ENCODE peak calls at places on chromosomes 1 and 21, in eight cellular contexts. T is endodermal cell, R is brain microvascular endothelial cell, E is fibroblast of lung, F is breast epithelium, W is HCT116, C is lower lobe of right lung, H is NB4. M is an unnamed sample.
A peak's percentile ranks its signal among the peaks of the same experiment; 100 is the strongest.

GRCh38 chr1:50591598-50591997 is 168.4 kb upstream of the DMRTA2 start:
- DNase-seq in C (no peak), F (no peak), H (no peak), W (no peak), T (no peak), R (peak; percentile 2), E (no peak), M (no peak)

GRCh38 chr1:209882942-209883340 is 55.1 kb upstream of the SYT14 start:
- DNase-seq in R (no peak), T (no peak), F (no peak), W (no peak), H (no peak), C (no peak), E (no peak), M (no peak)

GRCh38 chr21:45256021-45256911 is 31.4 kb downstream of the POFUT2 start:
- DNase-seq in R (no peak), E (no peak), T (peak; percentile 40), C (no peak), H (peak; percentile 72), W (no peak), F (no peak), M (no peak)

GRCh38 chr1:207805841-207806421 is 54.1 kb downstream of the CD46 start:
- DNase-seq in T (peak; percentile 28), R (peak; percentile 97), W (no peak), C (peak; percentile 73), E (peak; percentile 96), F (no peak), H (no peak), M (no peak)

GRCh38 chr1:155128755-155129473 is 1.2 kb downstream of the EFNA1 start:
- DNase-seq in T (peak; percentile 68), H (no peak), E (no peak), F (peak; percentile 52), C (peak; percentile 55), W (no peak), R (no peak), M (no peak)

GRCh38 chr21:41283211-41283818 is 33.3 kb upstream of the FAM3B start:
- DNase-seq in E (peak; percentile 92), W (peak; percentile 39), R (peak; percentile 65), T (peak; percentile 63), C (no peak), H (peak; percentile 80), F (peak; percentile 56), M (peak; percentile 65)

GRCh38 chr1:36924282-36924791 is 110.0 kb downstream of the GRIK3 start:
- DNase-seq in R (peak; percentile 5), C (peak; percentile 55), E (peak; percentile 11), T (peak; percentile 97), F (no peak), H (peak; percentile 68), W (no peak), M (peak; percentile 10)

GRCh38 chr1:30830537-30830936 is 73.0 kb upstream of the LAPTM5 start:
- DNase-seq in H (no peak), W (no peak), E (no peak), F (no peak), T (no peak), C (no peak), R (no peak), M (no peak)

GRCh38 chr21:31198575-31198974 is 145.5 kb downstream of the TIAM1 start:
- DNase-seq in F (no peak), C (no peak), W (peak; percentile 48), T (no peak), R (peak; percentile 25), E (peak; percentile 79), H (peak; percentile 61), M (peak; percentile 33)

GRCh38 chr1:157134442-157134841 is 3.8 kb downstream of the ETV3 start:
- DNase-seq in C (no peak), F (no peak), T (no peak), E (no peak), H (no peak), W (no peak), R (no peak), M (no peak)
- H3K4me3 ChIP-seq in C (no peak overlapping the region), F (no peak overlapping the region), T (peak overlapping the region; percentile 15), E (no peak overlapping the region), H (no peak overlapping the region), W (no peak overlapping the region), R (no peak overlapping the region), M (no peak overlapping the region)

DNA sequence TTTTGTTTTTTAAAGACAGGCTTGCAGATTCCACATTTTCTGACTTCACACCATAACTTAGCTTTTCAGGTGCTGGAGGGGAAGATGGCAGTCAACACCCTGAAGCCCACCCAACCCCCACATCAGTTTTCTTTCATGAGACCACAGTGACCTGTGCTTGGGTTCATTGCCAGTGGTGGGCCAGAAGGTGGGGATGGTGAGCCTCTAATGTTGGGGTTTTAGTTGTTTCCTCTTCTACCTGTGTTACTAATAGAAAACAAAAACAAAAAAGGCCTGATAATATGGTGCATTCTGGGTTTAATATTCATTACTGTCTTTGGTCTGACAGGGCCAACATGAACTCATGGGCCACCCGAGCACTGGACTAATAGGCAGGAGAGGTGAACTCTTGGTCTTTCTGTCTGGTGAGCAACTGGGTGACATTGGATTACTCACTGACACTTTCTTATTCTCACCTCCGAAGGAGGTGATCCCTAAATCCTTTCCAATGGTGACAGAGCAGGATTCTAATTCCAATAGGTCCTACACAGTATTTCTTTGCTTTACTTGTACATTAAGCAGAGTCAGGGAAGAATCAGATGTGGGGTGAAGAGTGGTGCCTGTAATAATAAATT is 132.8 kb downstream of the CLIC6 start:
- DNase-seq in E (peak; percentile 37), C (no peak), T (peak; percentile 79), W (no peak), H (peak; percentile 33), R (no peak), F (no peak), M (no peak)
- TF ChIP-seq CTCF in E (peak; percentile 4), C (peak; percentile 26), T (peak; percentile 85), W (peak; percentile 54), H (no peak), R (peak; percentile 52), F (no peak), M (no peak)

DNA sequence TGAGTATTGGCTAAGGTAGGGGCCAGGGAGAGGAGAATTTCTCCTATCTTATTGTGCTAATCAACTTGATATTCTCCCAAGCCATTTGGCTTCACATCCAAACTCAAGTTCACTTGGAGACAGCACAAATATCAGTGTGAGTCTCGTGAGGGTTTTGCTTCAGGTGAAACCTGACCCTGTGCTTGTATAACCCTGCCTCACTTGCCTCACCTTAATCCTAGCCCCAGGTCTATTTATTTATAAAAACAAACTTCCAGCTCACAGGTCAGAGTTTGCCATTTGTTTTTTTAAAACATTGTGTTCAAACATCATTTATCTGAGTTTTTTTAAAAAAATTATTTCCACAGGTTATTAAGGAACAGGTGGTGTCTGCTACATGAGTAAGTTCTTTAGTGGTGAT is 19.9 kb downstream of the HAO2 start:
- DNase-seq in F (no peak), C (no peak), W (no peak), T (no peak), H (no peak), R (no peak), E (no peak), M (peak; percentile 65)
- H3K4me3 ChIP-seq in F (no peak overlapping the region), C (no peak overlapping the region), W (no peak overlapping the region), T (no peak overlapping the region), H (no peak overlapping the region), R (no peak overlapping the region), E (no peak overlapping the region), M (no peak overlapping the region)

DNA sequence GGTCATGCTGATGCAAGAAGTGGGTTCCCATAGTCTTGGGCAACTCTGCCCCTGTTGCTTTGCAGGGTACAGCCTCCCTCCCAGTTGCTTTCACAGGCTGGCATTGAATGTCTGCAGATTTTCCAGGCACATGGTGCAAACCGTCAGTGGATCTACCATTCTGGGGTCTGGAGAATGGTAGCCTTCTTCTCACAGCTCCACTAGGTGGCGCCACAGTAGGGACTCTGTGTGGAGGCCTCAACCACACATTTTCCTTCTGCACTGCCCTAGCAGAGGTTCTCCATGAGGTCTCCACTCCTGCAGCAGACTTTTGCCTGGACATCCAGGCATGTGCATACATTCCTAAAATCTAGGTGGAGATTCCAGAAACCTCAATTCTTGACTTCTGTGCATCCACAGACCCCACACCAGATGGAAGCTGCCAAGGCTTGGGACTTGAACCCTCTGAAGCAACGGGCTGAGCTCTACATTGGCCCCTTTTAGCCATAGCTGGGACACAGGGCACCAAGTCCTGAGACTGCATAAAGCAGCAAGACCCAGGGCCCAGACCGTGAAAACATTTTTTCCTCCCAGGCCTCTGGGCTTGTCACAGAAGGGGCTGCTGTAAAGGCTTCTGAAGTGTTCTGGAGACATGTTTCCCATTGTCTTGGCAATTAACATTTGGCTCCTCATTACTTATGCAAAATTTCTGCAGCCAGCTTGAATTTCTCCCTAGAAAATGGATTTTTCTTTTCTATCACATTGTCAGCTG is 466.2 kb upstream of the PBX1 start:
- DNase-seq in T (peak; percentile 57), C (peak; percentile 36), W (no peak), H (peak; percentile 16), R (no peak), E (peak; percentile 4), F (no peak), M (no peak)
- TF ChIP-seq CTCF in T (peak; percentile 48), C (peak; percentile 21), W (peak; percentile 42), H (peak; percentile 34), R (peak; percentile 21), E (peak; percentile 8), F (no peak), M (no peak)